ENCODE peak calls at places on chromosomes 5 and 9, in five cellular contexts. N is GM06990; C is M059J; U is activated CD8-positive, alpha-beta T cell treated with anti-CD3 and anti-CD28 coated beads for 36 hours; A is foreskin keratinocyte. P is an unnamed sample.

GRCh38 chr5:113115956-113116355 is 139.4 kb downstream of the DCP2 start:
- DNase-seq in N (no peak), C (no peak), U (no peak), A (no peak), P (no peak)

GRCh38 chr5:120767171-120767820 is 303.2 kb downstream of the PRR16 start:
- DNase-seq in N (no peak), C (peak), U (no peak), A (peak), P (peak)

GRCh38 chr5:143404416-143405062 is 1.1 kb upstream of the NR3C1 start:
- DNase-seq in N (peak), C (peak), U (peak), A (peak), P (peak)

GRCh38 chr5:145856285-145856818 is 16.5 kb downstream of the GRXCR2 start:
- DNase-seq in N (no peak), C (peak), U (peak), A (peak), P (peak)

GRCh38 chr5:76326559-76327351 is 76.3 kb upstream of the IQGAP2 start:
- DNase-seq in N (no peak), C (no peak), U (no peak), A (no peak), P (no peak)

GRCh38 chr5:133729800-133730199 is 117.5 kb upstream of the FSTL4 start:
- DNase-seq in N (no peak), C (no peak), U (no peak), A (no peak), P (no peak)

GRCh38 chr5:155021858-155022257 is 8.3 kb downstream of the KIF4B start:
- DNase-seq in N (no peak), C (no peak), U (no peak), A (no peak), P (no peak)

GRCh38 chr9:105842023-105842644 is 147.8 kb downstream of the TMEM38B start:
- DNase-seq in N (no peak), C (peak), U (peak), A (no peak), P (peak)

GRCh38 chr9:116959775-116960174 is 272.7 kb downstream of the TRIM32 start:
- DNase-seq in N (peak), C (peak), U (peak), A (peak), P (peak)